ENCODE peak calls at places on chromosome 5, in nine cellular contexts. J is SHP77, V is NCI-H146, S is GM04504, H is substantia nigra, B is heart left ventricle, O is kidney glomerular epithelial cell, L is T1000, U is AG04449. Y is an unnamed sample.

GRCh38 chr5:146745937-146746577 is 132.5 kb downstream of the PPP2R2B start:
- DNase-seq in O (no peak), V (peak; percentile 77), L (no peak), H (no peak), B (no peak), S (no peak), U (no peak), J (no peak), Y (peak; percentile 45)

GRCh38 chr5:180142824-180143610 is 66.0 kb downstream of the RASGEF1C start:
- DNase-seq in H (no peak), S (no peak), V (no peak), L (no peak), U (no peak), O (no peak), B (no peak), J (no peak), Y (no peak)

GRCh38 chr5:158857376-158857775 is 242.3 kb downstream of the EBF1 start:
- DNase-seq in B (no peak), J (no peak), H (no peak), S (no peak), U (peak; percentile 42), L (no peak), O (no peak), V (no peak), Y (no peak)

GRCh38 chr5:113017891-113018635 is 41.5 kb downstream of the DCP2 start:
- DNase-seq in O (peak; percentile 30), J (no peak), S (no peak), B (no peak), L (no peak), V (no peak), H (no peak), U (no peak), Y (no peak)

GRCh38 chr5:173308226-173308625 is 20.0 kb downstream of the STC2 start:
- DNase-seq in J (no peak), H (no peak), U (no peak), S (no peak), V (no peak), L (no peak), O (no peak), B (no peak), Y (no peak)

GRCh38 chr5:3596261-3596825 is 711 bp downstream of the IRX1 start:
- DNase-seq in O (no peak), L (no peak), S (no peak), J (no peak), U (no peak), V (no peak), B (no peak), H (no peak), Y (no peak)

GRCh38 chr5:74140409-74140808 is 500.1 kb downstream of the ENC1 start:
- DNase-seq in O (no peak), U (no peak), B (no peak), S (no peak), J (no peak), V (no peak), L (no peak), H (no peak), Y (no peak)

GRCh38 chr5:179289756-179290385 is 55.4 kb downstream of the ADAMTS2 start:
- DNase-seq in S (no peak), U (no peak), B (peak; percentile 11), V (no peak), J (no peak), L (no peak), H (no peak), O (no peak), Y (no peak)

GRCh38 chr5:132501961-132502931 is 11.7 kb upstream of the IRF1 start:
- DNase-seq in B (no peak), S (no peak), J (no peak), U (no peak), O (no peak), V (no peak), L (no peak), H (no peak), Y (no peak)

GRCh38 chr5:170648546-170648945 is 135.0 kb upstream of the GABRP start:
- DNase-seq in J (no peak), H (no peak), O (peak; percentile 20), B (no peak), S (no peak), L (no peak), U (no peak), V (no peak), Y (no peak)

GRCh38 chr5:151721087-151721646 is 34.5 kb upstream of the SPARC start:
- DNase-seq in L (no peak), S (no peak), V (no peak), B (no peak), O (peak; percentile 3), U (no peak), H (no peak), J (no peak), Y (no peak)

GRCh38 chr5:104170906-104171305 is 608.3 kb upstream of the NUDT12 start:
- DNase-seq in S (peak; percentile 52), H (no peak), V (no peak), L (no peak), O (no peak), J (no peak), U (peak; percentile 65), B (no peak), Y (no peak)

GRCh38 chr5:68343421-68343826 is 127.9 kb downstream of the PIK3R1 start:
- DNase-seq in V (no peak), J (no peak), U (no peak), H (no peak), B (no peak), O (peak; percentile 91), S (peak; percentile 69), L (no peak), Y (no peak)

GRCh38 chr5:1546556-1546955 is 22.8 kb upstream of the LPCAT1 start:
- DNase-seq in H (no peak), S (no peak), V (no peak), L (no peak), O (no peak), J (no peak), U (no peak), B (peak; percentile 53), Y (no peak)

GRCh38 chr5:64513492-64513891 is 7.7 kb downstream of the RGS7BP start:
- DNase-seq in B (no peak), U (no peak), J (no peak), H (no peak), V (no peak), S (no peak), L (no peak), O (no peak), Y (no peak)